ENCODE peak calls at places on chromosomes 7 and 10, in four cellular contexts. R is adrenal gland, O is heart right ventricle, K is neural progenitor cell. L is an unnamed sample.

GRCh38 chr10:92142949-92143348 is 147.9 kb downstream of the CPEB3 start:
- DNase-seq in R (no peak), O (no peak), K (no peak), L (no peak)

GRCh38 chr7:1939434-1940401 is 269.6 kb downstream of the ELFN1 start:
- DNase-seq in R (no peak), O (no peak), K (no peak), L (no peak)

GRCh38 chr10:126705951-126706565 is 35.6 kb upstream of the C10orf90 start:
- DNase-seq in R (peak), O (peak), K (no peak), L (no peak)

GRCh38 chr7:81173766-81174281 is 255.0 kb upstream of the SEMA3C start:
- DNase-seq in R (no peak), O (no peak), K (peak), L (no peak)

GRCh38 chr10:92699518-92700272 is 9.9 kb downstream of the HHEX start:
- DNase-seq in R (peak), O (peak), K (peak), L (no peak)

GRCh38 chr7:92872701-92873100 is 36.3 kb upstream of the CDK6 start:
- DNase-seq in R (no peak), O (no peak), K (no peak), L (no peak)

GRCh38 chr10:5531558-5532230 is 6.9 kb downstream of the CALML3 start:
- DNase-seq in R (no peak), O (peak), K (no peak), L (no peak)

GRCh38 chr10:35160743-35161142 is 34.1 kb downstream of the CREM start:
- DNase-seq in R (no peak), O (no peak), K (no peak), L (no peak)

GRCh38 chr10:52999258-52999657 is 226.7 kb upstream of the MBL2 start:
- DNase-seq in R (no peak), O (no peak), K (no peak), L (no peak)

GRCh38 chr7:85023066-85023687 is 163.7 kb downstream of the SEMA3D start:
- DNase-seq in R (peak), O (peak), K (peak), L (no peak)

GRCh38 chr10:75229961-75230360 is 5.8 kb downstream of the COMTD1 start:
- DNase-seq in R (no peak), O (no peak), K (no peak), L (no peak)
- H3K27ac ChIP-seq in R (no peak), O (no peak), K (no peak), L (no peak)

DNA sequence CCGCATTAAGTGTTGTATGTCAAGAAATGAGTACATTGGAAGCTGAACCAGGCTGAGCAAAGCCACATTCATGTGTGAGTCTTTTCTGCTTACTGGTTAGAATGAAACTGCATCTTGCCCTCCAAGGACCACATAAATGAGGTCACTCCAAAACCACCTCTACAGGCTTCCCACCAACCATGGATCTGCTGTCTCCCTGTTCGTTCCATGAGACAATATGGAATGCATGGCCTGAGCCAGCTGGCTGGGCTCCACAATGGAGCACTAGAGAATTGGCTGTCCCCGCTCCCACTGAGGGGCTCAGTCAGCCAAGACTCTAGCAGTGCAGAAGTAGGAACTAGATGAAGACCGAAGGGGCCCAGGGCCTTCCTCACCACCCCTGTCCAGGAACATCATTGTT is 120.8 kb downstream of the TNS3 start:
- DNase-seq in R (peak), O (peak), K (no peak), L (no peak)
- H3K27ac ChIP-seq in R (peak), O (peak), K (no peak), L (no peak)

DNA sequence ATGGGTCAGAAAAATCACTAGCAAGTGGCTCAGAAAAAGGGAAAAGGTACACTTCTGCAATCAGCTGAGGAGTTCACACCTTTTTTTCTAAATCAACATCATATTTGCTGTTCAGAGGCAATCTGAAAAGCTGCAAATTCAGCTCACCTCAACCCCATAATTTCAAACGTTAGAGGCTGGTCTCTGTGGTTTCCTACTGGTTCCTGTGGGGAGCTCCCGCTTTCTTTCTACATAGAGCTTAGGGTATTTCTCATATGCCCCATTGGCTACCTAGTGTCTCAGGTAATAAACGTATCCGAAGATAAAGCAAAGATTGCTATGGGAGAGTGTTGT is 5.2 kb upstream of the ZNF22 start:
- DNase-seq in R (no peak), O (no peak), K (no peak), L (no peak)
- H3K27ac ChIP-seq in R (peak), O (peak), K (no peak), L (peak)

GRCh38 chr7:27148776-27149641 is 1.4 kb upstream of the HOXA6 start:
- DNase-seq in R (peak), O (no peak), K (no peak), L (no peak)

GRCh38 chr7:27151341-27151944 is 940 bp downstream of the HOXA3 start:
- DNase-seq in R (no peak), O (no peak), K (no peak), L (no peak)

GRCh38 chr7:27149817-27150567 is 2.4 kb downstream of the HOXA3 start:
- DNase-seq in R (no peak), O (no peak), K (no peak), L (no peak)

GRCh38 chr7:27151945-27152815 is at the start of gene HOXA3:
- DNase-seq in R (peak), O (no peak), K (no peak), L (no peak)

GRCh38 chr7:27150568-27151340 is 1.6 kb downstream of the HOXA3 start:
- DNase-seq in R (peak), O (no peak), K (peak), L (peak)
- H3K27ac ChIP-seq in R (peak), O (no peak), K (no peak), L (no peak)

DNA sequence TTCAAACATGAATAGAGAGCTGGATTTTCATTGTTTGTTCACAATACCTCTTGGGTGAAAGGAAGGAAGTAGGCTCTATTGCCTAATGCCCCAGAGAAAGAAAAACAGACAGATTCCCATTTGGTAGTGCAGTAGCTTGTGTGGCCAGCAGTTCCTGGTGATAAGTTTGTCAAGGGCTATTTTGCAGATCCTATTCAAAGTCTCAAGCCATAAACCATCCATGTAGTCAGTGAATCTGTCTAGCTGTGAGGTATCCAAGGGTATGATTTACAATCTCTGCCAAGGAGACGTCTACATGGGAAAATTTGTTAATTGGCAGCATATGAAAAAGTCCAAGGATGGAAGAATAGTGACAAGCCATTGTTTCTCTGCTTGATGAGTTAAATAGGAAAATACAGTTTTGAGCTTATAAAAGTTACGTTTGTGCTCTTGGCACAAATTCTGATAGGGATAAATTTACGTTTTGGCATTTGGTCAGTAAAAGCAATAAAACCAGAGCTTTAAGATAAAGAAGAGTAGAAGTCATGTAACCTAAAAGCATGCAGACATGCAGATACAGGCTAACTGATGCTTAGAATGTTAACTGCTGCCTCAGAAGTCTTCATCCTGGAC is 269.1 kb downstream of the GATA3 start:
- DNase-seq in R (no peak), O (no peak), K (no peak), L (no peak)
- H3K27ac ChIP-seq in R (no peak), O (no peak), K (no peak), L (no peak)

DNA sequence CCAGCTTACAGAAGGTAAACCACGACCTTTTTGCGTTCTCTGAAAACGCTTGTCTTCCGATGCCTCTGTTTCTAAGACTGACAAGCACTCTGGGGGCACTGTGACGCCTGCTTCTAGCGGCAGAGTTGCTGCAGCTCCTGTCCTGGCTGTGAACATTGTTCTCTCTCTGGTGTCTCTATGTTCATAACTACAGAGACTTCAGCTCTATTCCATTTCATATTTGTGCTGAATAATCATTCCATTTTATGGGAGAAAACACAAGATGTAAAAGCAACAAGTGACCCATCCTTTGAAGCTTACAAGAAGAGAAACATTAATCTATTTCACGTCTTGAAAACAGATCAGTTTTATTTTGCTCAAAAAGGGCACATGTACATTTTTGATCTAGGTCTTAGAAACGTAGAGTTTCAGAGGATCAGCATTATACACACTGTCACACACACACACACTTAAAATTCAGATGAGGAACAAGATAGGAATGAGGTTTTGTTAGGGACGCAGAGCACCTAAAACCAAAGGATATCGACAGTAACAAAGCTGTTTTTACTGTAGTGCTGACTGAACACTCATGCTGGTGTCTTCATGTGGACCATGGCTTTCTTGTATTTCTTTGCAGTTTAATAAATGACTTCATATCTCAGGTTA is 3.0 kb downstream of the IKZF1 start:
- DNase-seq in R (no peak), O (no peak), K (peak), L (no peak)
- H3K27ac ChIP-seq in R (no peak), O (no peak), K (no peak), L (no peak)

GRCh38 chr10:77377678-77378352 is 259.8 kb downstream of the KCNMA1 start:
- DNase-seq in R (no peak), O (no peak), K (no peak), L (no peak)
- H3K27ac ChIP-seq in R (no peak), O (no peak), K (no peak), L (no peak)

GRCh38 chr7:140451716-140452115 is 27.6 kb downstream of the MKRN1 start:
- DNase-seq in R (no peak), O (no peak), K (no peak), L (no peak)
- H3K27ac ChIP-seq in R (no peak), O (no peak), K (no peak), L (no peak)

DNA sequence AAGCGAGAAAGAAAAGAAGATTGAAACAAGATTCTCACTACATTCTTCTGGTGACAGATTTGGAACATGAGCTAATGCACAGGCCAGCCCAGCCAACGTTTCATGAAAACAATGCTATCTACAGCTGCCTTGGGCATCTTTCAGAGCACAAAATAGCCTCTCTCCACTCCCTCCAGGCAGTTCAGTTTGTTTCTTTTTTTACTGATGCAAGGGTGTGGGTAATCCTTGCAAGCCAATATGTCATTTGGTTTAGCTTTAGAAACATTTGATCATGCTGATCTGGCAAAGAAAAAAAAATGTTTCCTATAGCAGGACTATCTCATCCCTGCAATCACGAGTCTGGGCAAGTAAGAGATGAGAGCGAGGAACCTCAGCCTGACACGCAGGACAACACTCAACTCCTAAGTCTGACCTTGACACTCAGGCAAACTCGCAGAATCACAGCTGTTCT is 35.9 kb downstream of the SVIL start:
- DNase-seq in R (peak), O (peak), K (no peak), L (no peak)
- H3K27ac ChIP-seq in R (peak), O (peak), K (no peak), L (no peak)

L was measured in substantia nigra.